ENCODE peak calls at places on chromosomes 13 and 19, in four cellular contexts. I, L, Z and T are unnamed samples.

GRCh38 chr13:26401578-26402021 is 147.7 kb downstream of the CDK8 start:
- DNase-seq in L (no peak), I (no peak), Z (no peak), T (no peak)

GRCh38 chr19:33295621-33296472 is 6.5 kb downstream of the CEBPA start:
- DNase-seq in L (no peak), Z (no peak), I (no peak), T (no peak)

GRCh38 chr13:20901668-20902437 is 693 bp downstream of the XPO4 start:
- DNase-seq in L (peak; percentile 33), Z (peak; percentile 13), I (no peak), T (no peak)

GRCh38 chr13:47279956-47280355 is 383.1 kb upstream of the HTR2A start:
- DNase-seq in L (no peak), Z (no peak), I (no peak), T (no peak)

GRCh38 chr19:55383789-55384575 is at the start of gene TMEM238:
- DNase-seq in I (peak; percentile 28), Z (peak; percentile 70), L (peak; percentile 69), T (peak; percentile 25)

GRCh38 chr19:16888629-16889371 is at the start of gene F2RL3:
- DNase-seq in L (peak; percentile 17), Z (peak; percentile 22), I (no peak), T (no peak)

GRCh38 chr19:6187374-6187773 is 51.9 kb downstream of the ACSBG2 start:
- DNase-seq in I (no peak), L (no peak), Z (no peak), T (no peak)

GRCh38 chr19:12664406-12665280 is 1.9 kb downstream of the MAN2B1 start:
- DNase-seq in I (no peak), Z (no peak), L (no peak), T (no peak)

GRCh38 chr13:114097893-114098688 is 34.3 kb downstream of the RASA3 start:
- DNase-seq in I (no peak), L (no peak), Z (no peak), T (no peak)

GRCh38 chr13:71831716-71832115 is 35.3 kb downstream of the DACH1 start:
- DNase-seq in Z (no peak), I (no peak), L (no peak), T (no peak)

GRCh38 chr19:4557971-4558941 is 1.2 kb downstream of the SEMA6B start:
- DNase-seq in I (peak; percentile 21), L (no peak), Z (no peak), T (no peak)

GRCh38 chr13:95099541-95099940 is 201.7 kb downstream of the ABCC4 start:
- DNase-seq in I (no peak), L (peak; percentile 66), Z (peak; percentile 28), T (no peak)

GRCh38 chr13:42981317-42981716 is 10.7 kb downstream of the EPSTI1 start:
- DNase-seq in Z (peak; percentile 54), L (no peak), I (no peak), T (no peak)

GRCh38 chr13:30881191-30881651 is 24.9 kb upstream of the MEDAG start:
- DNase-seq in Z (no peak), L (peak; percentile 86), I (no peak), T (no peak)

GRCh38 chr19:35505956-35506355 is 7.5 kb downstream of the DMKN start:
- DNase-seq in Z (no peak), I (no peak), L (no peak), T (no peak)
- H3K27me3 ChIP-seq in Z (peaks cover 68% of the 10 kb centered on the region), I (peaks cover 18% of the 10 kb centered on the region), L (peaks cover 32% of the 10 kb centered on the region), T (no peaks in the 10 kb centered on the region)

GRCh38 chr19:41999878-42000208 is 5.8 kb upstream of the ATP1A3 start:
- DNase-seq in Z (no peak), L (no peak), I (no peak), T (no peak)

GRCh38 chr19:41997851-41998229 is 3.8 kb upstream of the ATP1A3 start:
- DNase-seq in L (no peak), Z (no peak), I (no peak), T (no peak)

GRCh38 chr19:41999071-41999877 is 5.2 kb upstream of the ATP1A3 start:
- DNase-seq in I (no peak), L (no peak), Z (no peak), T (no peak)

GRCh38 chr19:41997121-41997850 is 3.3 kb upstream of the ATP1A3 start:
- DNase-seq in Z (peak; percentile 22), I (no peak), L (peak; percentile 27), T (no peak)

DNA sequence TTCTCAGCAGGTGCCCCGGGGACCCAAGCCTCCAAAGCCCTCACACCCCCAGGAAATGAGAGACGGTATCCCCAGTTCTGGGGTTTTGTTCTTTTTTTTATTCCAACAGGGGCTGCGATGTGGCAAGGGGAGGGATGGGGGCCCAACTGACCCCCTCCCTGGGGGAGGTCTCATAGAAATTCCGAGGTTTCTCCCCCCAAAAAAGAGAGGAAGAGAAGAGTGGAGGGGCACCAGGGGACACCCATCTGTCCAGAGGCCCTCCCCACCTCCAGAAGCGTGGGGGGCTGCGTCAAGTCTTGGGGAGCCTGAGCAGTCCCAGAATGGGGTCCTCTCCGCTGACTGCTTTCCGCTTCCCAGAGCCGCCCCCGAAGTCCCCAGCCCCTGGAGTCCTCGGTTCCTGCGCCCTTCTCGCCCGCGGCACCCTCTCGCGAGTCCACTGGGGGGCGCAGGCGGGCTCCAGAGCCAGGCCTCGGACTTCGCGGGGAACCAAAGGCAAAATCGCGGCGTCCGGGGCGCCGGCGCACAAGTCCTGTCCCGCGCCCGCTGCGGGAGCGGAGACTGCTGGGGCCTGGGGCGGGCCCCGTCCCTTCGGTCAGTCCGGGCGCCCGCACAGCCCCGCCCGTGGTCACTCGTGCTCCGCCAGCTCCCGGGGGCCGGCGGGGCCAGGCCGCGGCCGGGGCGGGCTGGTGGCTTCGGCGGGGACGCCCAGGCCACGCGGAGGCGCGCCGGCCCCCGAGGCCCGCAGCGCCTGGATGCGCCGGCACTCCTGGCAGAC is 4.4 kb upstream of the ATP1A3 start:
- DNase-seq in I (no peak), Z (peak; percentile 39), L (peak; percentile 36), T (no peak)
- H3K27me3 ChIP-seq in I (peaks cover 26% of the 10 kb centered on the region), Z (peaks cover 75% of the 10 kb centered on the region), L (peaks cover 33% of the 10 kb centered on the region), T (peaks cover 32% of the 10 kb centered on the region)

DNA sequence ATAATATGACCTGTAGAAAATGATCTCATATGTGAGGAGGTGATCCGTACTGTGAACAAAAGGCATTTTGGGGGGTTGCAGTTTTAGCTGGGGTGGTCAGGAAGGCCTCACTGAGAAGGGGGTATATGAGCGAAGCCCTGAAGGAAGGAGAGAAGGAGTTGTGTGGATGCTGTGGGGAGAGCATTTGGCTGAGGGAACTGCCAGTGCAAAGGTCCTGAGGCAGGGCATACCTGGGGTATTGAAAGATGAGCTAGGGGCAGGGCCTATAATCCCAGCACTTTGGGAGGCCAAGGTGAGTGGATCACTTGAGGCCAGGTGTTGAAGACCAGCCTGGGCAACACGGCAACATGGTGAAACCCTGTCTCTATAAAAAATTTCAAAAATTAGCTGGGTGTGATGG is 2.5 kb downstream of the SELENOV start:
- DNase-seq in I (no peak), L (no peak), Z (no peak), T (no peak)
- H3K27me3 ChIP-seq in I (peaks cover 14% of the 10 kb centered on the region), L (peaks cover 39% of the 10 kb centered on the region), Z (peaks cover 56% of the 10 kb centered on the region), T (peaks cover 26% of the 10 kb centered on the region)

DNA sequence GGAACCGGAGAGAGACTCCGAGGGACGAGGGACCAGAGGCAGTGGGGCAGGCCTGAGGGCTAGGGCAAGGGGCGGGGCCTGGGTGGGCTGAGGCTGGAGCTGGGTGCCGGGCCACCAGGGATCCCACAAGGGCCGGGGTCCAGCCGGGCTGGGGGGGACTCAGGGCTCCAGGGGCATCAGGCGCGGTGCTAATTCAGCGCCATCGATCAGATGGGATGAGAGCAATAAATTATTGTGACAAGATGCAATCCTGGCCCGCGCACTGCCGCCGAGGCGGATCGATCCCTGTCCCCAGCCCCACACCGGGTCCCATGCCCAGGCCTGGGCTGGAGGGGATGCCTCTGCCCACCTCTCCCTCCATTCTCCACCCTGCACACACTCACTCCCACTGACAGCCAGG is 5.7 kb downstream of the ERFL start:
- DNase-seq in Z (no peak), I (no peak), L (no peak), T (no peak)
- H3K27me3 ChIP-seq in Z (peaks cover 86% of the 10 kb centered on the region), I (no peaks in the 10 kb centered on the region), L (peaks cover 46% of the 10 kb centered on the region), T (no peaks in the 10 kb centered on the region)

GRCh38 chr19:374183-374885 is 29.7 kb upstream of the MIER2 start:
- DNase-seq in L (no peak), Z (no peak), I (no peak), T (no peak)
- H3K27me3 ChIP-seq in L (peaks cover 29% of the 10 kb centered on the region), Z (peaks cover 51% of the 10 kb centered on the region), I (no peaks in the 10 kb centered on the region), T (peaks cover 5% of the 10 kb centered on the region)

DNA sequence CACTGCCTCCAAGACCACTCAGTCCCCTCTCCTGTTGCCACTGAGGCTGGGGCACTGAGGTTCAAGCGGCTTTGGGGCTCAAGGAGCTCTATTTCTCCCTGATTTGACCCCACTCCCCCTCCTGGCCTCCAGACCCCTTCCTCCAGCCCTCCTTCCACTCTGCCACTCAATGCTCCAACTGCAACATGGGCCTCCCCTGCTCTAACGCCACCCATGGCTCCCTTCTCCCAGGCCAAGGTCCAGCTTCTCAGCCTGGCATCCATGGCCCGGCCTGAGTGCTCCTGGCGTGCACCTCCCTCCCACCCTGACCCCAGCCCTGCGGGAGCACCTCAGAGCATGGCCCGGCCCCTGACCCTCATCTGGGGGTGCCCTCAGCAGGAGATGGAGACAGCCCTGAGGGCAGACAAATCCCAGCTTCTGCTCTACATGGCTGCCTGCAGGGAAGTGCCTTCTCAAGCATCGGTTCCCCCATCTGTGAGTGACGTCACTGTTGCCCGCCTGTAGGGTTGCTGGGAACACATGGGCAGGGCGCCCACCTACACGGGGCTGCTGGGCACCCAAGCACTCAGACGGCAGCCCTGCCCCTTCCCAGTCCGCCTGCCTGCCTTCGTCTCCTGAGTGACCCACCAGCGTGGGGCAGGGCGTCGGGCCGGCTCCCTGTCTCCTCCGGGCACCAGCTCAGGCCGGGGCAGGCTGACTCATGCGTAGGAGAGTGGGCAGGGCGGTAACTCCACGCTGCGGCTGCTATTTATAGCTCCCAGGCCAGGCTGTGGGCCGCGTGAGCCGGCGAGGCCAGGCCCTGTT is 1.6 kb upstream of the DIRAS1 start:
- DNase-seq in L (peak; percentile 67), I (no peak), Z (peak; percentile 74), T (no peak)
- H3K27me3 ChIP-seq in L (peaks cover 5% of the 10 kb centered on the region), I (no peaks in the 10 kb centered on the region), Z (peaks cover 12% of the 10 kb centered on the region), T (peaks cover 25% of the 10 kb centered on the region)

GRCh38 chr13:45678282-45678681 is 23.8 kb upstream of the CBY2 start:
- DNase-seq in I (no peak), L (no peak), Z (no peak), T (no peak)

GRCh38 chr13:45670481-45670880 is 31.6 kb upstream of the CBY2 start:
- DNase-seq in Z (no peak), I (no peak), L (no peak), T (no peak)

GRCh38 chr13:45674908-45675307 is 27.2 kb upstream of the CBY2 start:
- DNase-seq in L (peak; percentile 18), Z (peak; percentile 52), I (no peak), T (no peak)
- H3K27me3 ChIP-seq in L (peaks cover 3% of the 10 kb centered on the region), Z (no peaks in the 10 kb centered on the region), I (no peaks in the 10 kb centered on the region), T (no peaks in the 10 kb centered on the region)

DNA sequence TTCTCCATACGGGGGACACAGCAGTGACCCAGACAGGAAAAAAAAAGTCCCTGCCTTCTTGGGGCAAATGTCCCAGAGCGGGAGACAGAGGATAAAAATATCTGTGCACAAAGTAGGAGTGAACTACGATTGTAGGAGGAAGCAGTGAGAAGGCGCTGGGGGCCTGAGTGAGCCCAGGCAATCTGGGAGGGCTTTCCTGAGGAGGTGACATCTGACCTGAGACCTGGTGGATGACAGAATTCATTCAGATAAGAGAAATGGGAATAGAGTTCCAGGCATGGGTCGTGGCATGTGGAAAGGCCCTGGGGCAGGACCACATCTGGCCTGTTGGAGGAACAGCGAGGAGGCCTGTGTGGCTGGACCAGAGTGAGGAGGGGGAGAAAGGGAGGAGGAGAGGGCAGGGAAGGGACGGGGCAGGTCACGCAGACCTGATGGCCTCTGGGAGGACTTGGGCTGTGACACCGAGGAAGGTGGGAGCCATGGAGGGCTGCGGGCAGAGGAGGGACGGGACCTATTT is 50.2 kb upstream of the NFIC start:
- DNase-seq in L (no peak), I (no peak), Z (no peak), T (no peak)
- H3K27me3 ChIP-seq in L (peaks cover 3% of the 10 kb centered on the region), I (no peaks in the 10 kb centered on the region), Z (peaks cover 22% of the 10 kb centered on the region), T (peaks cover 4% of the 10 kb centered on the region)